ENCODE peak calls at places on chromosomes 6 and 20, in eight cellular contexts. C is Ammon's horn; T is GM03348; W is endothelial cell; H is progenitor cell of endocrine pancreas; P is fibroblast of mammary gland; Q is H7; F is activated naive CD4-positive, alpha-beta T cell treated with Interleukin-2 at 50 U/mL for 16 hours. U is an unnamed sample.

GRCh38 chr6:28866342-28867077 is 57.3 kb downstream of the TRIM27 start:
- DNase-seq in F (peak), W (peak), H (peak), C (peak), P (peak), T (peak), Q (peak), U (peak)

GRCh38 chr6:158837684-158838625 is 18.8 kb upstream of the EZR start:
- DNase-seq in H (no peak), Q (no peak), T (peak), W (no peak), F (no peak), C (no peak), P (peak), U (no peak)

GRCh38 chr6:6712258-6712978 is 123.9 kb downstream of the LY86 start:
- DNase-seq in Q (no peak), H (no peak), W (no peak), F (no peak), P (peak), T (peak), C (no peak), U (peak)

GRCh38 chr20:11373391-11373790 is 544.3 kb upstream of the BTBD3 start:
- DNase-seq in F (no peak), T (no peak), H (no peak), Q (no peak), C (no peak), W (no peak), P (no peak), U (no peak)

GRCh38 chr20:11917663-11918062 is at the start of gene BTBD3:
- DNase-seq in W (no peak), Q (peak), T (peak), P (peak), C (peak), F (no peak), H (no peak), U (no peak)

GRCh38 chr20:34083137-34083536 is 28.9 kb downstream of the EIF2S2 start:
- DNase-seq in H (no peak), F (no peak), P (peak), C (peak), Q (no peak), T (peak), W (no peak), U (peak)

GRCh38 chr6:136274062-136274461 is 15.6 kb downstream of the BCLAF1 start:
- DNase-seq in T (no peak), Q (no peak), H (no peak), P (no peak), F (no peak), W (no peak), C (no peak), U (no peak)

GRCh38 chr6:79946242-79946641 is 1.1 kb downstream of the ELOVL4 start:
- DNase-seq in Q (peak), H (no peak), P (peak), T (peak), F (peak), C (peak), W (peak), U (no peak)

GRCh38 chr20:7879883-7880282 is 60.4 kb downstream of the HAO1 start:
- DNase-seq in H (no peak), F (no peak), P (no peak), W (no peak), Q (no peak), T (peak), C (no peak), U (no peak)

GRCh38 chr6:36827261-36828079 is 11.8 kb downstream of the CPNE5 start:
- DNase-seq in H (no peak), P (peak), Q (no peak), F (peak), C (peak), T (peak), W (peak), U (no peak)

GRCh38 chr20:33897313-33897912 is 86.3 kb downstream of the CHMP4B start:
- DNase-seq in W (peak), Q (peak), F (no peak), T (no peak), C (no peak), H (no peak), P (no peak), U (no peak)

GRCh38 chr6:113414511-113414910 is 442.6 kb upstream of the MARCKS start:
- DNase-seq in T (peak), P (peak), Q (no peak), W (no peak), H (no peak), F (no peak), C (peak), U (no peak)

GRCh38 chr6:13814938-13815575 is 700 bp upstream of the MCUR1 start:
- DNase-seq in H (no peak), Q (no peak), F (no peak), W (no peak), T (no peak), C (no peak), P (peak), U (no peak)

U was measured in right lobe of liver.